ENCODE peak calls at places on chromosome 1, in five cellular contexts. W is adrenal gland; E is spleen; S is effector memory CD4-positive, alpha-beta T cell; X is tibial nerve. U is an unnamed sample.

GRCh38 chr1:94121411-94121821 is 468 bp upstream of the ABCA4 start:
- DNase-seq in W (no peak), E (no peak), S (no peak), X (no peak), U (no peak)

GRCh38 chr1:115343200-115343737 is 5.2 kb upstream of the NGF start:
- DNase-seq in W (no peak), E (no peak), S (no peak), X (no peak), U (no peak)

GRCh38 chr1:111208921-111209320 is 8.5 kb upstream of the DENND2D start:
- DNase-seq in W (no peak), E (no peak), S (no peak), X (no peak), U (no peak)

GRCh38 chr1:182599339-182599738 is 4.8 kb downstream of the RGS16 start:
- DNase-seq in W (no peak), E (no peak), S (no peak), X (no peak), U (no peak)

GRCh38 chr1:68173283-68174172 is 58.8 kb downstream of the WLS start:
- DNase-seq in W (no peak), E (no peak), S (no peak), X (no peak), U (no peak)

GRCh38 chr1:230104395-230105244 is 37.6 kb downstream of the GALNT2 start:
- DNase-seq in W (peak), E (peak), S (peak), X (peak), U (peak)

GRCh38 chr1:55375617-55376258 is 160.6 kb upstream of the USP24 start:
- DNase-seq in W (peak), E (no peak), S (no peak), X (peak), U (peak)

GRCh38 chr1:203084588-203085527 is 954 bp downstream of the MYOG start:
- DNase-seq in W (no peak), E (peak), S (no peak), X (no peak), U (no peak)

GRCh38 chr1:51487628-51488027 is 31.4 kb downstream of the EPS15 start:
- DNase-seq in W (no peak), E (no peak), S (no peak), X (no peak), U (no peak)

GRCh38 chr1:194342484-194343262 is 1156.3 kb upstream of the B3GALT2 start:
- DNase-seq in W (no peak), E (no peak), S (no peak), X (no peak), U (no peak)

GRCh38 chr1:33302325-33302724 is 18.6 kb downstream of the A3GALT2 start:
- DNase-seq in W (peak), E (peak), S (no peak), X (no peak), U (no peak)

GRCh38 chr1:56447732-56448276 is 131.6 kb downstream of the PLPP3 start:
- DNase-seq in W (no peak), E (no peak), S (no peak), X (no peak), U (no peak)
- H3K27ac ChIP-seq in W (no peak), E (no peak), S (no peak), X (peak), U (no peak)

DNA sequence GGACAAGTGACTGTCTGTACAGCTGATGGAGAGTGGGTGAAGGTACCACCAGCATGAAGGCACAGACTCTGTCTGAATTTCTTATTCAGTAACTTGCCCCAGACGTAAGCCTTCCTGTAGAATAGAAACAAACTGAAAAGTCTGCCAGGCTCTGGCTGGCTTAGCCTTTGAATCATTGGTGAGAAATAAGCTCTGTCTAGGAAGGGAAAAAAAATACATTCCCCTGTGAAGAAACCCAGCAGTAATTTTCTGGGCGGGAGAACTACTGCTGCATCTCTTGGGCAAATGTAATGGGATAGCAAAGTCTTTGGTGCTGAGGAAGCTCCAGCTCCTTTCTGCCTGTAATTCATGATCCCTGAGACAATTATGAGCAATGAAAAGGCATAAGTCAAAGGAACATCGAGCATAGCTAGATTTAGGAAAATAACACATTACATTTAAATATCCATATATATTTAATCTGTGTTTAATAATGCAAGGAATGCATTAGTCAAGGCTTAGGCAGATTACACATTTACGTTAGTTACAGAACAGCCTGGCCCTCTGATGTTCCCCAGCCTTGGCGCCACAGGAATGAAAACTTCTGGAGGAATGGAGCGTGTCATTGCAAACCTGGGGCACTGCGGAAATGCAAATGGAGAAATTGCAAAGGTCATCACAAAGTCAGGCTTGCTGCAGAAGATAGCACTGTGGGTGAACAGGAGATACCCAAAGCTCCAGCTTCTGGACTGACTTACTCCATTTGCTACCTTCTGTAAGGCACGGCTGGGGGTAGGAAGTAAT is 216.3 kb upstream of the CAMK1G start:
- DNase-seq in W (no peak), E (no peak), S (no peak), X (no peak), U (no peak)
- H3K27ac ChIP-seq in W (no peak), E (no peak), S (no peak), X (no peak), U (no peak)

DNA sequence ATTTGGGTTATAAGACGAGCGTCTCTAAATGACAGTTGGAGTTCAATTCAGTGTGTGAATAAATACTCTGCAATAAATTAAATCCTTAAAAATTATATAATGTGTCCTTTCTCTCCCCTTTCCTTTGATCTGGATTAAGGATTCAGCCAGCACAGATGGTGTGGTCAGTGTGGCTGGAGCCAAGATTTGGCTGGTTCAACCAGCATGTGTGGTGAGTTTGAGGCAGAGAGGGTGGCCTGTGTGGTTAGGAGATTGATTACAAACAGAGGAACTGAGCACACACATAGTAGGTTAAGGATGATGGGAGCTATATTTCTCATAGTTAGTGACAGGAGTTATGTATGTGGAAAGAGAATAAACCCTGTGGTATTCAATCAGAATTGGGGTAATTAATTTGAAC is 14.2 kb upstream of the AMIGO1 start:
- DNase-seq in W (no peak), E (no peak), S (no peak), X (no peak), U (no peak)
- H3K27ac ChIP-seq in W (no peak), E (no peak), S (no peak), X (no peak), U (no peak)

DNA sequence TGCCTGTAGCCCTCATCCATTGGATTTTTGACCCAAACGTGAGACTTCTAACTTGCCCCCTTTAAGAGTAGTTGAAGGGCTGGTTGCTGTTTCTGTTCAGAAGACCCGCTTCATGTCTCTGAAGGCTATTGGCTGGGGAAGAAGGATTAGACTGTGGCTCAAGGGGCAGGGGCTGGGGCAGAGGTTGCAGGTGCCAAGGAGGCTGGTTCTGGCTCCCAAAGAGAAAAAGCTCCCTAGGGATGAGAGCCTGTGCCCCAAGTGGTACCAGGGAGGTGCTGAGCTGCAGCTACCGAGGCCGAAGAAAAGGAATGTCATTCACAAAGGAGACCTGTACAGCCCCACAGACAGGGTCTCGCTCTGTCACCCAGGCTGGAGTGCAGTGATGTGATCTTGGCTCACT is 5.8 kb downstream of the WNT3A start:
- DNase-seq in W (no peak), E (peak), S (no peak), X (no peak), U (no peak)
- H3K27ac ChIP-seq in W (no peak), E (no peak), S (no peak), X (no peak), U (no peak)

GRCh38 chr1:1775364-1776226 is 2.7 kb downstream of the NADK start:
- DNase-seq in W (no peak), E (no peak), S (no peak), X (no peak), U (no peak)
- H3K27ac ChIP-seq in W (peak), E (peak), S (no peak), X (no peak), U (no peak)